ENCODE peak calls at places on chromosome X, in eight cellular contexts. Q is keratinocyte, S is SIG-M5, R is pancreas, M is midbrain, N is A549, J is SW480, W is astrocyte. Y is an unnamed sample.

GRCh38 chrX:107805179-107805578 is 20.5 kb upstream of the MID2 start:
- DNase-seq in Q (no peak), S (no peak), R (no peak), M (no peak), N (no peak), J (no peak), W (no peak), Y (no peak)

GRCh38 chrX:139738581-139738980 is 30.6 kb upstream of the MCF2 start:
- DNase-seq in Q (no peak), S (no peak), R (no peak), M (no peak), N (no peak), J (peak; percentile 19), W (peak; percentile 38), Y (no peak)

GRCh38 chrX:46698691-46699090 is 60.2 kb downstream of the SLC9A7 start:
- DNase-seq in Q (no peak), S (no peak), R (no peak), M (no peak), N (no peak), J (no peak), W (peak; percentile 45), Y (no peak)

GRCh38 chrX:101803451-101803850 is 128.4 kb downstream of the ZMAT1 start:
- DNase-seq in Q (no peak), S (no peak), R (no peak), M (no peak), N (peak; percentile 3), J (no peak), W (peak; percentile 1), Y (no peak)

GRCh38 chrX:131626681-131627296 is 82.9 kb downstream of the OR13H1 start:
- DNase-seq in Q (no peak), S (no peak), R (no peak), M (no peak), N (peak; percentile 48), J (peak; percentile 9), W (no peak), Y (no peak)

GRCh38 chrX:110081740-110082139 is 78.8 kb downstream of the TMEM164 start:
- DNase-seq in Q (no peak), S (no peak), R (no peak), M (no peak), N (peak; percentile 64), J (no peak), W (peak; percentile 61), Y (no peak)

GRCh38 chrX:154597221-154597620 is 12.3 kb downstream of the CTAG1A start:
- DNase-seq in Q (no peak), S (no peak), R (no peak), M (no peak), N (no peak), J (no peak), W (no peak), Y (no peak)

GRCh38 chrX:102516314-102516936 is at the start of gene TMSB15A:
- DNase-seq in Q (no peak), S (no peak), R (peak; percentile 75), M (peak; percentile 61), N (peak; percentile 33), J (peak; percentile 30), W (peak; percentile 29), Y (no peak)